ENCODE peak calls at places on chromosomes 13 and 19, in seven cellular contexts. One of them, this sample, is unnamed.

GRCh38 chr13:47672245-47672975 is 328.7 kb downstream of the SUCLA2 start:
- DNase-seq in Peyer's patch: no peak
- DNase-seq in body of pancreas: no peak
- DNase-seq in sigmoid colon: no peak
- DNase-seq in esophagus muscularis mucosa: no peak
- DNase-seq in lower leg skin: no peak
- DNase-seq in A549: no peak
- DNase-seq in this sample: no peak

GRCh38 chr19:39179754-39180153 is 17.0 kb upstream of the NCCRP1 start:
- DNase-seq in A549: no peak
- DNase-seq in lower leg skin: no peak
- DNase-seq in sigmoid colon: no peak
- DNase-seq in Peyer's patch: no peak
- DNase-seq in body of pancreas: no peak
- DNase-seq in esophagus muscularis mucosa: no peak
- DNase-seq in this sample: no peak

GRCh38 chr13:48156466-48156865 is 61.6 kb upstream of the MED4 start:
- DNase-seq in esophagus muscularis mucosa: no peak
- DNase-seq in sigmoid colon: no peak
- DNase-seq in body of pancreas: peak
- DNase-seq in A549: no peak
- DNase-seq in Peyer's patch: peak
- DNase-seq in lower leg skin: peak
- DNase-seq in this sample: no peak

GRCh38 chr19:29704562-29705558 is 10.2 kb downstream of the C19orf12 start:
- DNase-seq in sigmoid colon: no peak
- DNase-seq in esophagus muscularis mucosa: no peak
- DNase-seq in body of pancreas: no peak
- DNase-seq in lower leg skin: no peak
- DNase-seq in Peyer's patch: no peak
- DNase-seq in A549: no peak
- DNase-seq in this sample: no peak

GRCh38 chr19:38263696-38264485 is 482 bp upstream of the SPINT2 start:
- DNase-seq in lower leg skin: peak
- DNase-seq in A549: peak
- DNase-seq in body of pancreas: peak
- DNase-seq in esophagus muscularis mucosa: no peak
- DNase-seq in Peyer's patch: peak
- DNase-seq in sigmoid colon: no peak
- DNase-seq in this sample: no peak

GRCh38 chr13:31436478-31436877 is 236.7 kb downstream of the B3GLCT start:
- DNase-seq in Peyer's patch: no peak
- DNase-seq in body of pancreas: no peak
- DNase-seq in esophagus muscularis mucosa: no peak
- DNase-seq in sigmoid colon: no peak
- DNase-seq in A549: no peak
- DNase-seq in lower leg skin: no peak
- DNase-seq in this sample: no peak

GRCh38 chr13:100300708-100301107 is 211.8 kb downstream of the PCCA start:
- DNase-seq in A549: no peak
- DNase-seq in sigmoid colon: no peak
- DNase-seq in Peyer's patch: no peak
- DNase-seq in esophagus muscularis mucosa: no peak
- DNase-seq in lower leg skin: no peak
- DNase-seq in body of pancreas: no peak
- DNase-seq in this sample: no peak

GRCh38 chr19:2109278-2109864 is 12.7 kb downstream of the IZUMO4 start:
- DNase-seq in A549: no peak
- DNase-seq in body of pancreas: no peak
- DNase-seq in lower leg skin: no peak
- DNase-seq in esophagus muscularis mucosa: no peak
- DNase-seq in Peyer's patch: no peak
- DNase-seq in sigmoid colon: no peak
- DNase-seq in this sample: no peak

GRCh38 chr13:109871018-109871370 is 84.6 kb upstream of the IRS2 start:
- DNase-seq in lower leg skin: no peak
- DNase-seq in A549: no peak
- DNase-seq in sigmoid colon: no peak
- DNase-seq in body of pancreas: no peak
- DNase-seq in esophagus muscularis mucosa: peak
- DNase-seq in Peyer's patch: no peak
- DNase-seq in this sample: no peak

GRCh38 chr13:46628622-46629365 is 75.8 kb downstream of the LRCH1 start:
- DNase-seq in esophagus muscularis mucosa: no peak
- DNase-seq in Peyer's patch: no peak
- DNase-seq in A549: no peak
- DNase-seq in lower leg skin: no peak
- DNase-seq in body of pancreas: no peak
- DNase-seq in sigmoid colon: no peak
- DNase-seq in this sample: no peak

GRCh38 chr19:14310055-14310454 is 71.2 kb upstream of the ADGRE5 start:
- DNase-seq in lower leg skin: no peak
- DNase-seq in esophagus muscularis mucosa: no peak
- DNase-seq in A549: no peak
- DNase-seq in sigmoid colon: no peak
- DNase-seq in body of pancreas: no peak
- DNase-seq in Peyer's patch: no peak
- DNase-seq in this sample: no peak

GRCh38 chr13:98172570-98173405 is 4.3 kb downstream of the RNF113B start:
- DNase-seq in body of pancreas: no peak
- DNase-seq in Peyer's patch: no peak
- DNase-seq in esophagus muscularis mucosa: no peak
- DNase-seq in A549: no peak
- DNase-seq in sigmoid colon: no peak
- DNase-seq in lower leg skin: no peak
- DNase-seq in this sample: no peak

GRCh38 chr19:28948531-28948930 is 264.4 kb downstream of the UQCRFS1 start:
- DNase-seq in sigmoid colon: no peak
- DNase-seq in body of pancreas: no peak
- DNase-seq in Peyer's patch: no peak
- DNase-seq in A549: no peak
- DNase-seq in esophagus muscularis mucosa: no peak
- DNase-seq in lower leg skin: no peak
- DNase-seq in this sample: no peak

GRCh38 chr13:96710166-96710866 is 284.0 kb downstream of the OXGR1 start:
- DNase-seq in body of pancreas: no peak
- DNase-seq in lower leg skin: no peak
- DNase-seq in A549: no peak
- DNase-seq in Peyer's patch: no peak
- DNase-seq in sigmoid colon: no peak
- DNase-seq in esophagus muscularis mucosa: no peak
- DNase-seq in this sample: no peak

GRCh38 chr19:10295847-10296591 is 6.3 kb downstream of the ICAM5 start:
- DNase-seq in sigmoid colon: no peak
- DNase-seq in Peyer's patch: no peak
- DNase-seq in lower leg skin: no peak
- DNase-seq in esophagus muscularis mucosa: no peak
- DNase-seq in body of pancreas: no peak
- DNase-seq in A549: no peak
- DNase-seq in this sample: no peak

GRCh38 chr19:10701955-10702307 is 692 bp downstream of the QTRT1 start:
- DNase-seq in esophagus muscularis mucosa: no peak
- DNase-seq in sigmoid colon: no peak
- DNase-seq in body of pancreas: no peak
- DNase-seq in A549: no peak
- DNase-seq in lower leg skin: no peak
- DNase-seq in Peyer's patch: no peak
- DNase-seq in this sample: no peak

GRCh38 chr13:83151308-83151660 is 731.0 kb downstream of the SLITRK1 start:
- DNase-seq in Peyer's patch: no peak
- DNase-seq in sigmoid colon: no peak
- DNase-seq in lower leg skin: no peak
- DNase-seq in body of pancreas: no peak
- DNase-seq in esophagus muscularis mucosa: no peak
- DNase-seq in A549: no peak
- DNase-seq in this sample: no peak

GRCh38 chr13:65724261-65724660 is 1505.9 kb downstream of the PCDH9 start:
- DNase-seq in body of pancreas: no peak
- DNase-seq in lower leg skin: no peak
- DNase-seq in A549: no peak
- DNase-seq in Peyer's patch: no peak
- DNase-seq in esophagus muscularis mucosa: no peak
- DNase-seq in sigmoid colon: no peak
- DNase-seq in this sample: no peak

GRCh38 chr13:23898101-23898500 is 799 bp upstream of the C1QTNF9B start:
- DNase-seq in A549: no peak
- DNase-seq in Peyer's patch: no peak
- DNase-seq in body of pancreas: peak
- DNase-seq in sigmoid colon: peak
- DNase-seq in lower leg skin: no peak
- DNase-seq in esophagus muscularis mucosa: no peak
- DNase-seq in this sample: no peak

GRCh38 chr19:33794578-33795369 is 1.9 kb upstream of the KCTD15 start:
- DNase-seq in lower leg skin: no peak
- DNase-seq in esophagus muscularis mucosa: no peak
- DNase-seq in body of pancreas: no peak
- DNase-seq in sigmoid colon: no peak
- DNase-seq in Peyer's patch: no peak
- DNase-seq in A549: no peak
- DNase-seq in this sample: no peak
- H3K4me3 ChIP-seq in lower leg skin: peak
- H3K4me3 ChIP-seq in esophagus muscularis mucosa: peak
- H3K4me3 ChIP-seq in body of pancreas: no peak
- H3K4me3 ChIP-seq in sigmoid colon: peak
- H3K4me3 ChIP-seq in Peyer's patch: peak
- H3K4me3 ChIP-seq in A549: peak
- H3K4me3 ChIP-seq in this sample: peak

GRCh38 chr19:35041548-35042055 is at the start of gene HPN:
- DNase-seq in lower leg skin: no peak
- DNase-seq in Peyer's patch: no peak
- DNase-seq in esophagus muscularis mucosa: no peak
- DNase-seq in body of pancreas: peak
- DNase-seq in sigmoid colon: no peak
- DNase-seq in A549: no peak
- DNase-seq in this sample: no peak

GRCh38 chr19:35038623-35039512 is 2.7 kb upstream of the HPN start:
- DNase-seq in lower leg skin: no peak
- DNase-seq in A549: no peak
- DNase-seq in body of pancreas: no peak
- DNase-seq in esophagus muscularis mucosa: no peak
- DNase-seq in sigmoid colon: no peak
- DNase-seq in Peyer's patch: no peak
- DNase-seq in this sample: no peak

GRCh38 chr19:35040826-35041547 is 534 bp upstream of the HPN start:
- DNase-seq in esophagus muscularis mucosa: peak
- DNase-seq in body of pancreas: peak
- DNase-seq in lower leg skin: peak
- DNase-seq in Peyer's patch: peak
- DNase-seq in A549: no peak
- DNase-seq in sigmoid colon: peak
- DNase-seq in this sample: peak

GRCh38 chr19:35039881-35040456 is 1.6 kb upstream of the HPN start:
- DNase-seq in esophagus muscularis mucosa: no peak
- DNase-seq in sigmoid colon: no peak
- DNase-seq in lower leg skin: no peak
- DNase-seq in Peyer's patch: no peak
- DNase-seq in body of pancreas: no peak
- DNase-seq in A549: no peak
- DNase-seq in this sample: no peak

GRCh38 chr19:35040474-35040825 is 1.1 kb upstream of the HPN start:
- DNase-seq in sigmoid colon: no peak
- DNase-seq in Peyer's patch: no peak
- DNase-seq in lower leg skin: no peak
- DNase-seq in esophagus muscularis mucosa: no peak
- DNase-seq in A549: no peak
- DNase-seq in body of pancreas: no peak
- DNase-seq in this sample: no peak
- TF ChIP-seq POLR2A in sigmoid colon: no peak
- TF ChIP-seq POLR2A in Peyer's patch: no peak
- TF ChIP-seq POLR2A in lower leg skin: no peak
- TF ChIP-seq POLR2A in esophagus muscularis mucosa: no peak
- TF ChIP-seq POLR2A in A549: no peak
- TF ChIP-seq POLR2A in body of pancreas: no peak
- TF ChIP-seq POLR2A in this sample: no peak

GRCh38 chr19:7597689-7598088 is 2.0 kb downstream of the CAMSAP3 start:
- DNase-seq in body of pancreas: no peak
- DNase-seq in A549: peak
- DNase-seq in sigmoid colon: no peak
- DNase-seq in esophagus muscularis mucosa: no peak
- DNase-seq in Peyer's patch: no peak
- DNase-seq in lower leg skin: no peak
- DNase-seq in this sample: no peak

GRCh38 chr19:7595466-7596133 is at the start of gene CAMSAP3:
- DNase-seq in body of pancreas: peak
- DNase-seq in A549: peak
- DNase-seq in lower leg skin: no peak
- DNase-seq in Peyer's patch: peak
- DNase-seq in esophagus muscularis mucosa: no peak
- DNase-seq in sigmoid colon: no peak
- DNase-seq in this sample: no peak

GRCh38 chr19:7598180-7598579 is 2.5 kb downstream of the CAMSAP3 start:
- DNase-seq in esophagus muscularis mucosa: no peak
- DNase-seq in sigmoid colon: no peak
- DNase-seq in lower leg skin: no peak
- DNase-seq in Peyer's patch: no peak
- DNase-seq in A549: no peak
- DNase-seq in body of pancreas: no peak
- DNase-seq in this sample: no peak

GRCh38 chr19:7600721-7601120 is 5.1 kb downstream of the CAMSAP3 start:
- DNase-seq in sigmoid colon: no peak
- DNase-seq in body of pancreas: no peak
- DNase-seq in Peyer's patch: no peak
- DNase-seq in lower leg skin: no peak
- DNase-seq in esophagus muscularis mucosa: no peak
- DNase-seq in A549: no peak
- DNase-seq in this sample: no peak

DNA sequence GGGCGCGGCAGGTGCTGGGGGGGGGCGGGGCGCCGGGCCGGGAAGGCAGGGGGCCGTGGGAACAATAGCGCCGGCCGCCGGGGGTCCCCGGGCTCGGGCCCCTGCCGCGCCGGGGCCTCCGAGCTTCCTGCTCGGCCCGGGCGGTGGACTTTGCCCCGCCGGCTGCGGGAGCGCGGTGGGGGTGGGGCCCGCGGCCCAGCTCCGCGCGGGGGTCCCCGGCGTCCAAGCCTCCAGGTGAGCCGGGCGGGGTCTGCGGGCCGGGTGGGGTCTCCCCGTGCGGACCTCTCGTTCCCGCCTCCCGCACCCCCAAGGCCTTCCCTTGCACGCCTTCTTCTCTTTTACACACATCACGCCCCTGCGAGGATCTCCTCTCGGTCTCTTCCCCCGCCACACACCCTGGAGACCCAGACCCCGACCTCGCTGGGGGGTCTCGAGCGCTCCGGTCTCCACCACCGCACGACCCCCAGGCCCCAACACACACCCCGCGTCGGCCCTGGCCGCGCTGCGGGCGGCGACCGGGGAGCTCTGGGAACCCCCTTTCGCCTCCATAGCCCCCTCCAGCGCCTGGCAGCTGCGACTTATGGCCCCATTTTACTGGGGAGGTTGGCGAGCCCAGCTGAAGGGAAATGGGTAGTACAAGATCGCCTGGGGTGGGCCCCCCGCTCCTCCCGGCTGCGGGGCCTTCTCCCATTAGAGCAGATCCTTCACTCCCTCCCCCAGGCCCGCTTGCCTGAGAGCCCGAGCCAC is 701 bp downstream of the CAMSAP3 start:
- DNase-seq in lower leg skin: no peak
- DNase-seq in A549: no peak
- DNase-seq in sigmoid colon: no peak
- DNase-seq in esophagus muscularis mucosa: no peak
- DNase-seq in Peyer's patch: no peak
- DNase-seq in body of pancreas: no peak
- DNase-seq in this sample: no peak
- H3K4me3 ChIP-seq in lower leg skin: peak
- H3K4me3 ChIP-seq in A549: peak
- H3K4me3 ChIP-seq in sigmoid colon: peak
- H3K4me3 ChIP-seq in esophagus muscularis mucosa: peak
- H3K4me3 ChIP-seq in Peyer's patch: peak
- H3K4me3 ChIP-seq in body of pancreas: no peak
- H3K4me3 ChIP-seq in this sample: no peak

GRCh38 chr13:106525865-106526264 is 9.6 kb downstream of the EFNB2 start:
- DNase-seq in A549: no peak
- DNase-seq in sigmoid colon: no peak
- DNase-seq in Peyer's patch: no peak
- DNase-seq in body of pancreas: no peak
- DNase-seq in esophagus muscularis mucosa: no peak
- DNase-seq in lower leg skin: no peak
- DNase-seq in this sample: no peak
- TF ChIP-seq POLR2A in A549: no peak
- TF ChIP-seq POLR2A in sigmoid colon: no peak
- TF ChIP-seq POLR2A in Peyer's patch: no peak
- TF ChIP-seq POLR2A in body of pancreas: no peak
- TF ChIP-seq POLR2A in esophagus muscularis mucosa: no peak
- TF ChIP-seq POLR2A in lower leg skin: no peak
- TF ChIP-seq POLR2A in this sample: no peak